ENCODE peak calls at places on chromosome 9, in four cellular contexts. One of them, this sample, is unnamed.

GRCh38 chr9:78871452-78872331 is 574.8 kb downstream of the PSAT1 start:
- DNase-seq in GM12891: no peak
- DNase-seq in Calu3: no peak
- DNase-seq in amniotic stem cell: peak
- DNase-seq in this sample: no peak

GRCh38 chr9:108634669-108635462 is 220.9 kb downstream of the ACTL7B start:
- DNase-seq in GM12891: no peak
- DNase-seq in Calu3: no peak
- DNase-seq in amniotic stem cell: no peak
- DNase-seq in this sample: no peak

GRCh38 chr9:18788256-18788655 is 244.8 kb downstream of the SAXO1 start:
- DNase-seq in GM12891: no peak
- DNase-seq in Calu3: no peak
- DNase-seq in amniotic stem cell: no peak
- DNase-seq in this sample: no peak

GRCh38 chr9:70868044-70868443 is 253.4 kb downstream of the TRPM3 start:
- DNase-seq in GM12891: no peak
- DNase-seq in Calu3: no peak
- DNase-seq in amniotic stem cell: no peak
- DNase-seq in this sample: no peak

GRCh38 chr9:133710661-133711427 is 27.3 kb downstream of the SARDH start:
- DNase-seq in GM12891: no peak
- DNase-seq in Calu3: no peak
- DNase-seq in amniotic stem cell: no peak
- DNase-seq in this sample: no peak

GRCh38 chr9:97307091-97307490 is 368 bp upstream of the CCDC180 start:
- DNase-seq in GM12891: no peak
- DNase-seq in Calu3: no peak
- DNase-seq in amniotic stem cell: no peak
- DNase-seq in this sample: no peak

GRCh38 chr9:15231788-15232635 is 75.0 kb downstream of the TTC39B start:
- DNase-seq in GM12891: peak
- DNase-seq in Calu3: no peak
- DNase-seq in amniotic stem cell: no peak
- DNase-seq in this sample: peak

GRCh38 chr9:94867842-94868312 is 141.4 kb downstream of the AOPEP start:
- DNase-seq in GM12891: no peak
- DNase-seq in Calu3: peak
- DNase-seq in amniotic stem cell: peak
- DNase-seq in this sample: no peak

GRCh38 chr9:115109486-115109885 is 8.5 kb downstream of the TNC start:
- DNase-seq in GM12891: no peak
- DNase-seq in Calu3: no peak
- DNase-seq in amniotic stem cell: no peak
- DNase-seq in this sample: no peak

This sample was measured in GM12864.